ENCODE peak calls at places on chromosome 15, in four cellular contexts. I is T-helper 2 cell, S is IMR-90, C is fibroblast of the conjunctiva. P is an unnamed sample.

GRCh38 chr15:88015228-88015860 is 241.2 kb downstream of the NTRK3 start:
- DNase-seq in S (no peak), C (no peak), I (no peak), P (no peak)

GRCh38 chr15:96330450-96331140 is at the start of gene NR2F2:
- DNase-seq in C (peak; percentile 99), S (peak; percentile 99), I (no peak), P (peak; percentile 99)

GRCh38 chr15:32802296-32802936 is 84.6 kb downstream of the GREM1 start:
- DNase-seq in S (peak; percentile 97), I (no peak), C (peak; percentile 26), P (peak; percentile 83)

GRCh38 chr15:37125143-37125542 is 24.8 kb upstream of the MEIS2 start:
- DNase-seq in I (no peak), S (peak; percentile 66), C (no peak), P (no peak)

GRCh38 chr15:90221251-90221900 is 12.4 kb downstream of the CIB1 start:
- DNase-seq in S (peak; percentile 86), C (peak; percentile 81), I (no peak), P (peak; percentile 57)

GRCh38 chr15:89654847-89655805 is at the start of gene KIF7:
- DNase-seq in S (peak; percentile 47), C (no peak), I (no peak), P (no peak)

GRCh38 chr15:64634576-64635485 is 140.6 kb downstream of the RBPMS2 start:
- DNase-seq in S (no peak), C (no peak), I (no peak), P (no peak)

GRCh38 chr15:41823502-41823901 is 4.4 kb upstream of the JMJD7 start:
- DNase-seq in I (no peak), S (no peak), C (no peak), P (no peak)

GRCh38 chr15:27358751-27359434 is 387.9 kb downstream of the GABRG3 start:
- DNase-seq in I (no peak), S (no peak), C (no peak), P (no peak)

GRCh38 chr15:64096486-64097431 is 977 bp downstream of the SNX1 start:
- DNase-seq in I (no peak), C (no peak), S (peak; percentile 43), P (no peak)

GRCh38 chr15:64461577-64462162 is 1.3 kb downstream of the ZNF609 start:
- DNase-seq in S (peak; percentile 27), I (no peak), C (no peak), P (no peak)

GRCh38 chr15:64566102-64566501 is 105.7 kb downstream of the ZNF609 start:
- DNase-seq in C (no peak), S (no peak), I (no peak), P (no peak)

GRCh38 chr15:81400640-81401236 is 26.7 kb upstream of the TMC3 start:
- DNase-seq in S (peak; percentile 65), C (peak; percentile 42), I (no peak), P (peak; percentile 4)

GRCh38 chr15:96353931-96354730 is 23.6 kb downstream of the NR2F2 start:
- DNase-seq in I (no peak), S (peak; percentile 60), C (no peak), P (no peak)

GRCh38 chr15:43775411-43775965 is 1.3 kb downstream of the ELL3 start:
- DNase-seq in C (no peak), S (peak; percentile 58), I (no peak), P (no peak)

GRCh38 chr15:61228025-61228901 is 839 bp downstream of the RORA start:
- DNase-seq in I (no peak), C (no peak), S (peak; percentile 33), P (no peak)

GRCh38 chr15:60494108-60494507 is 15.2 kb upstream of the ICE2 start:
- DNase-seq in S (no peak), I (no peak), C (no peak), P (no peak)

GRCh38 chr15:68572921-68573320 is 5.9 kb upstream of the CORO2B start:
- DNase-seq in S (no peak), I (no peak), C (no peak), P (no peak)

GRCh38 chr15:56752986-56753385 is 19.7 kb upstream of the ZNF280D start:
- DNase-seq in S (no peak), I (no peak), C (no peak), P (no peak)

GRCh38 chr15:88433046-88433685 is 34.0 kb downstream of the MRPL46 start:
- DNase-seq in C (no peak), S (no peak), I (no peak), P (no peak)

GRCh38 chr15:99015677-99016568 is 8.3 kb upstream of the PGPEP1L start:
- DNase-seq in I (no peak), C (no peak), S (no peak), P (no peak)

GRCh38 chr15:80779658-80780415 is 667 bp downstream of the CEMIP start:
- DNase-seq in S (peak; percentile 43), C (no peak), I (no peak), P (no peak)

GRCh38 chr15:44199393-44199792 is 4.3 kb upstream of the FRMD5 start:
- DNase-seq in C (no peak), I (no peak), S (no peak), P (no peak)

GRCh38 chr15:66835558-66835878 is 133.5 kb downstream of the SMAD6 start:
- DNase-seq in S (peak; percentile 19), C (no peak), I (no peak), P (no peak)

GRCh38 chr15:36468746-36469145 is 110.7 kb upstream of the CDIN1 start:
- DNase-seq in C (no peak), S (peak; percentile 100), I (no peak), P (peak; percentile 49)

GRCh38 chr15:85523530-85523929 is 143.1 kb downstream of the AKAP13 start:
- DNase-seq in I (no peak), S (no peak), C (no peak), P (no peak)

GRCh38 chr15:70504305-70504951 is 258.9 kb downstream of the UACA start:
- DNase-seq in S (peak; percentile 55), I (no peak), C (no peak), P (no peak)

P was measured in AG09319.